ENCODE peak calls at places on chromosomes 1 and 21, in six cellular contexts. U, W, A, H, M and G are unnamed samples. For H3K9me3, the result is how much of the 10 kb centered on the place peaks cover.

GRCh38 chr1:181175955-181176354 is 87.5 kb downstream of the IER5 start:
- DNase-seq in W (no peak), M (no peak), A (no peak), H (peak), U (no peak), G (no peak)

GRCh38 chr1:162984699-162985098 is 84.5 kb upstream of the RGS4 start:
- DNase-seq in H (no peak), W (no peak), M (no peak), U (no peak), A (no peak), G (no peak)

GRCh38 chr1:27137544-27138075 is 17.3 kb downstream of the SLC9A1 start:
- DNase-seq in A (no peak), H (no peak), U (no peak), M (peak), W (peak), G (no peak)

GRCh38 chr1:54273837-54274192 is 73.8 kb downstream of the MRPL37 start:
- DNase-seq in H (no peak), M (peak), W (peak), U (no peak), A (no peak), G (no peak)

GRCh38 chr1:18792747-18793146 is 66.7 kb downstream of the TAS1R2 start:
- DNase-seq in U (no peak), W (no peak), H (no peak), M (no peak), A (no peak), G (no peak)

GRCh38 chr21:35491114-35491513 is 442.0 kb upstream of the RUNX1 start:
- DNase-seq in M (no peak), U (no peak), A (no peak), W (no peak), H (no peak), G (no peak)

GRCh38 chr1:29803486-29803885 is 567.2 kb downstream of the PTPRU start:
- DNase-seq in H (no peak), M (no peak), A (no peak), U (peak), W (no peak), G (no peak)

GRCh38 chr1:229410692-229411433 is 23.0 kb downstream of the ACTA1 start:
- DNase-seq in W (peak), H (peak), A (peak), M (peak), U (no peak), G (no peak)

GRCh38 chr1:184160236-184160635 is 108.7 kb downstream of the TSEN15 start:
- DNase-seq in M (no peak), W (no peak), H (no peak), A (no peak), U (no peak), G (no peak)

GRCh38 chr1:167469280-167469965 is 48.9 kb downstream of the CD247 start:
- DNase-seq in W (no peak), M (no peak), A (no peak), U (no peak), H (no peak), G (no peak)

GRCh38 chr1:64062529-64062928 is 140.9 kb upstream of the UBE2U start:
- DNase-seq in M (no peak), H (no peak), U (no peak), W (no peak), A (no peak), G (no peak)

GRCh38 chr1:184350573-184350972 is 36.3 kb upstream of the C1orf21 start:
- DNase-seq in W (no peak), M (no peak), U (no peak), H (no peak), A (no peak), G (no peak)

GRCh38 chr1:237205400-237206064 is 163.5 kb downstream of the RYR2 start:
- DNase-seq in M (no peak), W (peak), U (no peak), A (peak), H (no peak), G (no peak)

GRCh38 chr1:216047821-216048220 is 375.4 kb downstream of the USH2A start:
- DNase-seq in H (no peak), A (no peak), U (no peak), W (no peak), M (no peak), G (no peak)

GRCh38 chr1:159922499-159923202 is 2.7 kb downstream of the TAGLN2 start:
- DNase-seq in H (no peak), U (peak), M (peak), A (peak), W (peak), G (no peak)

GRCh38 chr1:83637009-83637408 is 361.9 kb downstream of the TTLL7 start:
- DNase-seq in A (no peak), W (no peak), H (no peak), M (no peak), U (no peak), G (no peak)

GRCh38 chr1:213284626-213285025 is 233.6 kb downstream of the RPS6KC1 start:
- DNase-seq in W (no peak), U (no peak), A (no peak), H (no peak), M (no peak), G (peak)

GRCh38 chr1:22288593-22289241 is 145.8 kb upstream of the WNT4 start:
- DNase-seq in W (no peak), M (no peak), H (no peak), U (no peak), A (no peak), G (no peak)

GRCh38 chr21:34885636-34886553 is 163.2 kb downstream of the RUNX1 start:
- DNase-seq in H (peak), A (no peak), U (no peak), W (no peak), M (no peak), G (no peak)

GRCh38 chr1:203559523-203559922 is 65.6 kb downstream of the OPTC start:
- DNase-seq in W (peak), H (no peak), M (no peak), U (no peak), A (no peak), G (no peak)

GRCh38 chr1:211531194-211532085 is 39.5 kb upstream of the RD3 start:
- DNase-seq in U (no peak), H (no peak), M (no peak), A (no peak), W (no peak), G (no peak)

GRCh38 chr1:94180650-94181049 is 56.7 kb downstream of the ARHGAP29 start:
- DNase-seq in W (no peak), A (no peak), M (no peak), U (no peak), H (no peak), G (no peak)

GRCh38 chr1:224938652-224939051 is 9.2 kb downstream of the DNAH14 start:
- DNase-seq in M (no peak), A (no peak), W (no peak), U (no peak), H (no peak), G (no peak)
- H3K9me3 ChIP-seq in M (under half), A (under half), W (under half), U (under half), H (under half), G (under half)

DNA sequence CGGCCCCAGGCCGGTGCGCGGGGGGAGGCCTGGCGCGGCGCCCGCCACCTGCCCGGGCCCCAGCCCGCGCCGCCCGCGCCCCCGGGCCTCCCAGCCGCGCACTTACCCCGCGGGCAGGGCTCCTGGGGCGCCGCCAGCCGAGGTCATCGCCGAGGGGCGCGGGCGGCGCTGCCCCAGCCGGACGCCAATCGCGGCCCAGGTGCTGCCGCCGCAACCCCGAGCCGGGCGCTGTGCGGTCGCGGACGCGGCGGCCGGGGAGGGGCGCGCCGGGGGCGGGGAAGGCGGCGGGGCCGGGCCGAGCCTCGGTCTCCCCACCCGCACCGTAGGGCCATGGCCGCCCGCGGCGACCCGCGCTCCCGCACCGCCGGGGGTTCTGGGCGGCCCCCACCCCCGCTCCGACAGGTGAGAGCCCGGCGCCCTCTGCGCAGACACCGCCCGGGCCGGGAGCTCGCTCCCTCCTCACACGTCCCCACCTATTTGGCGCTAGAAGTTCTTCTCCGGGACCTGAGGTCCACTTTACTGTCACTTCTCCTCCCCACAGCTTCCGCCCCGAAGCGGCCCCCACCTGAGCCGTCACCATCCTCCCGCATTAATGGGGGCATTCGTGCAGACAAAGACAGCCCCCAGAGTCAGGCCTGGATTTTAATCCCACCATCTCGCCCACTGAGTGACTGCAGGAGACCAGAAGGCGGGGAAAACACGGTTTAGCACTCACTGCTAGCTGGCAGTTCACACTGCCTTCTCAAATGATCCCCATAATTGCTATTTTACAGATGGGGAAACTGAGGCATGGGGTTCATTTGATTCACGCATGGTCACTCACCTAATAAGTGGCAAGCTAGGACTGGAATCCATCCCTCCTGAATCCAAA is at the start of gene TTC39A:
- DNase-seq in A (peak), W (no peak), U (no peak), H (no peak), M (no peak), G (no peak)
- TF ChIP-seq CTCF in A (no peak), W (no peak), U (no peak), H (no peak), M (no peak), G (no peak)

GRCh38 chr1:2952371-2952770 is 68.9 kb upstream of the ACTRT2 start:
- DNase-seq in W (no peak), A (no peak), U (no peak), M (no peak), H (no peak), G (no peak)

GRCh38 chr1:2951856-2952255 is 69.4 kb upstream of the ACTRT2 start:
- DNase-seq in M (no peak), A (no peak), U (no peak), H (no peak), W (peak), G (no peak)

GRCh38 chr1:2950926-2951305 is 70.4 kb upstream of the ACTRT2 start:
- DNase-seq in U (no peak), M (no peak), W (peak), H (no peak), A (no peak), G (no peak)

GRCh38 chr1:2953688-2954285 is 67.5 kb upstream of the ACTRT2 start:
- DNase-seq in A (no peak), W (no peak), M (no peak), U (no peak), H (no peak), G (no peak)

DNA sequence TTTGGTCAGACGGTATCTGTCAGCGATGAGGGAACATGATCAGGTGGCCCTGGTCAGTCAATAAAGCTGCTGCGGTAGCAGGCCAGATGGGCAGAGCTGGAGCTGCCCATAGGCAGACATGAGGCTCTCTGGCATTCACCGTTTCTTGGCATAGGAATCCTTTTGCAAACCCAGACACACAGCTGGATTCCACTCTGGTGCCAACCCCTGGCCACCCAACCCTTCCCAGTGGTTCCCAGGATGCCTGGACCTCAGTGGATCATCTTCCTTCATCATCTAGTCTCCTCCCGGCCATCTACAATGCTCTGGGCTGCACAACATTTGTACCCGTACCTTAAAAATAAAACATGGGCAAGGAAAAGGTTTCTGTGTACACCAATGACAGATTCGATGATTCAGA is 68.3 kb upstream of the ACTRT2 start:
- DNase-seq in M (no peak), H (no peak), U (no peak), A (no peak), W (peak), G (no peak)
- H3K9me3 ChIP-seq in M (under half), H (under half), U (under half), A (under half), W (under half), G (half or more)

DNA sequence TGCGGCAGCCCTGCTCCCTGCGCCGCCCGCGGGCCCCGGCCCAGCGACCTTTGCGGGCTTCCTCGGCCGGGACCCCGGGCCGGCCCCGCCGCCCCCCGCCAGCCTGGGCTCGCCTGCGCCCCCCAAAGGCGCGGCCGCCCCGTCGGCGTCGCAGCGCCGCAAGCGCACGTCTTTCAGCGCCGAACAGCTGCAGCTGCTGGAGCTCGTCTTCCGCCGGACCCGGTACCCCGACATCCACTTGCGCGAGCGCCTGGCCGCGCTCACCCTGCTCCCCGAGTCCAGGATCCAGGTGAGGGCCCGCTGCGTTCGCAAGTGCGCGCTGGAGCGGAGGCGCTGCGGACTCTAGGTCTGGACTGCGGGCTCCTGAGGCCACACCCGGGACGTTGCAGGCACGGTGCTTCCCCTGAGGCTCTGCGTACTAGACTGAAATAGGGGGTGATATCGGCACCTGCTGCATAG is 351 bp downstream of the MIXL1 start:
- DNase-seq in M (peak), W (no peak), U (no peak), A (no peak), H (no peak), G (no peak)
- TF ChIP-seq CTCF in M (no peak), W (no peak), U (no peak), A (no peak), H (no peak), G (no peak)

GRCh38 chr21:7916329-7917303 is 2604.8 kb upstream of the TPTE start:
- DNase-seq in M (no peak), H (no peak), A (no peak), W (no peak), U (no peak), G (no peak)

DNA sequence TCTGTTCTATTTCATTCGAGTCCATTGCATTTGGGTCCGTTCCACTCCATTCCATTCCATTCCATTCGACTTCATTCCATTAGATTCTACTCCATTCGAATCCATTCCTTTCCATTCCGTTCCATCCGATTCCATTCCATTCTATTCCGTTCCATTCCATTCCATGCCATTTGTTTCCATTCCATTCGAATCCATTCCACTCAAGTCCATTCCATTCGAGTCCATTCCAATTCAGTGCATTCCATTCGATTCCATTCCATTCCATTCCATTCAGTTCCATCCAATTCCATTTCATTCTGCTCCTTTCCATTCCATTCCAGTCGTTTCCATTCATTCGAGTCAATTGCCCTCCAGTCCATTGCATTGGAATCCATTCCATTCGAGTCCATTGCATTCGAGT is 2603.7 kb upstream of the TPTE start:
- DNase-seq in H (no peak), U (no peak), M (no peak), A (no peak), W (no peak), G (no peak)
- H3K9me3 ChIP-seq in H (under half), U (under half), M (under half), A (under half), W (under half), G (half or more)

DNA sequence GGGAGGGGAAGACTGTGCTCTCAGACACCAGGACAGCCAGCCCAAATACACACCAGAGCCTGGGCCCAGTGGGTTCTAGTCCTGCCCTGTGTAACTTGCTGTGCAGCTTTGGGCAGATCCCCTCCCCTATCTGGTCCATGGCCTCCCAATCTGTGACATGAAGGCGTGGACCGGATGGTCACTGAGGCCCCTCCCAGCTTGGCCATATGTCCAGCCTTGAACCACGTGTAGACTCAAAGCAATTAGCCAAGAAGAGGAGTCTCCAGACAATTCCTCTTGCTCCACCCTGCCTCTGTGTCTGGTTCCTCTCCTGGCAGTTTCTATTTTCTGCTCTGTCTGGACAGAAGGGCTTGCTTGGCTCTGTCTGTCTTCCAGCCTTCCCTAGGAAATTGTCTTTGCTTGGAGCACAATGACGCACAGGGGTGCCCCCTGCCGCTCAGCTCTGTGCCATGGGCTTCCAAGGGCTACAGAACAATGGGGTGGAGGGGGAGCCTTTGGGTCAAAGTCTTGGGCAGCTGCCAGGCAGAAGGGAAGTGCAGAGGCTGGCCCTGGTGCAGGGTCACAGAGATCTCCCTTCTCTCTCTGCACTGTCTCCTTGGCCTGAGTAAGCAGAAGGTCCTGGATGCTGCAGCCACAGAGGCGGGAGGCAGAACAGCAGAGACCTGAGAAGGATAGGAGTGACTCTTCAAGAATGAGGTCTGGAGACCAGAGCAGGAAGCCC is 66.1 kb downstream of the TENT5C start:
- DNase-seq in U (peak), M (peak), A (peak), W (peak), H (no peak), G (no peak)
- TF ChIP-seq CTCF in U (peak), M (peak), A (peak), W (peak), H (no peak), G (peak)